ENCODE peak calls at places on chromosomes 16 and 17, in ten cellular contexts. E, R, X, D, P, M, U, H, F and W are unnamed samples.

GRCh38 chr17:79800325-79801155 is 3.7 kb upstream of the CBX8 start:
- DNase-seq in M (no peak), F (no peak), R (peak; percentile 94), H (peak; percentile 87), X (peak; percentile 52), E (peak; percentile 92), U (no peak), P (no peak), D (peak; percentile 51), W (no peak)

GRCh38 chr16:2282866-2283555 is 15.1 kb upstream of the RNPS1 start:
- DNase-seq in U (no peak), P (no peak), X (no peak), H (peak; percentile 92), R (peak; percentile 96), F (no peak), M (no peak), D (no peak), E (peak; percentile 38), W (no peak)

GRCh38 chr16:80723981-80724380 is 80.4 kb downstream of the CDYL2 start:
- DNase-seq in P (no peak), D (no peak), H (no peak), X (no peak), R (no peak), E (no peak), F (no peak), U (no peak), M (no peak), W (no peak)

GRCh38 chr16:67326472-67327309 is at the start of the genes KCTD19 and LRRC36:
- DNase-seq in X (peak; percentile 91), P (peak; percentile 33), F (peak; percentile 71), D (peak; percentile 67), E (peak; percentile 99), M (peak; percentile 52), R (peak; percentile 88), H (peak; percentile 82), U (peak; percentile 8), W (no peak)

GRCh38 chr17:81958633-81959342 is 2.2 kb downstream of the NOTUM start:
- DNase-seq in M (no peak), R (peak; percentile 41), X (no peak), H (no peak), U (no peak), E (peak; percentile 58), F (no peak), P (no peak), D (no peak), W (no peak)

GRCh38 chr17:76370261-76370993 is 14.0 kb upstream of the SPHK1 start:
- DNase-seq in E (no peak), M (no peak), U (no peak), D (peak; percentile 98), X (peak; percentile 41), P (peak; percentile 94), H (no peak), R (no peak), F (peak; percentile 91), W (no peak)

GRCh38 chr16:71761097-71761496 is 36.6 kb upstream of the PHLPP2 start:
- DNase-seq in F (no peak), M (no peak), P (no peak), R (no peak), E (no peak), D (no peak), X (no peak), H (no peak), U (no peak), W (no peak)

GRCh38 chr16:80226499-80226898 is 314.3 kb upstream of the DYNLRB2 start:
- DNase-seq in M (no peak), U (no peak), P (no peak), D (no peak), X (no peak), R (no peak), H (no peak), E (no peak), F (no peak), W (no peak)

GRCh38 chr17:14205992-14206461 is 30.6 kb downstream of the CDRT15 start:
- DNase-seq in P (no peak), U (no peak), X (no peak), F (peak; percentile 91), M (peak; percentile 19), D (no peak), R (no peak), H (no peak), E (no peak), W (no peak)

GRCh38 chr16:14042706-14043105 is 28.4 kb upstream of the MRTFB start:
- DNase-seq in X (no peak), D (no peak), U (no peak), H (no peak), P (no peak), E (peak; percentile 57), R (no peak), M (no peak), F (no peak), W (no peak)